ENCODE peak calls at places on chromosome 1, in nine cellular contexts. T is chondrocyte; R is CD8-positive, alpha-beta T cell; U is D341Med; E is astrocyte; C is activated CD4-positive, CD25-positive, alpha-beta regulatory T cell treated with anti-CD3 and anti-CD28 coated beads, Interleukin-2, amount 50 U/mL, for 72 hours; V is NT2/D1; L is astrocyte of the cerebellum; W is memory B cell. X is an unnamed sample.

GRCh38 chr1:217343907-217344306 is 287.0 kb downstream of the GPATCH2 start:
- DNase-seq in V (peak; percentile 16), R (no peak), C (no peak), E (no peak), W (no peak), L (no peak), T (no peak), U (no peak), X (peak; percentile 27)

GRCh38 chr1:10734900-10735602 is 61.4 kb downstream of the CASZ1 start:
- DNase-seq in T (no peak), E (no peak), R (no peak), L (no peak), U (peak; percentile 75), C (no peak), W (no peak), V (no peak), X (peak; percentile 59)

GRCh38 chr1:19392221-19392620 is 80.1 kb downstream of the SLC66A1 start:
- DNase-seq in E (no peak), C (no peak), T (no peak), L (no peak), V (no peak), R (no peak), W (no peak), U (no peak), X (no peak)

GRCh38 chr1:30680429-30680828 is 43.0 kb downstream of the MATN1 start:
- DNase-seq in E (no peak), L (no peak), U (no peak), R (no peak), T (peak; percentile 65), C (peak; percentile 7), V (no peak), W (no peak), X (no peak)

GRCh38 chr1:147272042-147272441 is 29.6 kb downstream of the CHD1L start:
- DNase-seq in V (no peak), T (no peak), U (no peak), W (no peak), L (no peak), R (no peak), C (no peak), E (no peak), X (no peak)

GRCh38 chr1:186112280-186112679 is 262.8 kb downstream of the TPR start:
- DNase-seq in L (no peak), E (no peak), R (no peak), V (no peak), W (no peak), T (no peak), U (no peak), C (no peak), X (no peak)

GRCh38 chr1:43529206-43529731 is 1.4 kb upstream of the PTPRF start:
- DNase-seq in C (peak; percentile 84), V (peak; percentile 87), U (peak; percentile 75), E (peak; percentile 66), W (peak; percentile 81), L (peak; percentile 85), R (peak; percentile 89), T (no peak), X (peak; percentile 75)

GRCh38 chr1:10839188-10839770 is 42.8 kb upstream of the CASZ1 start:
- DNase-seq in W (no peak), E (no peak), U (no peak), T (no peak), R (no peak), V (no peak), L (no peak), C (no peak), X (no peak)